ENCODE peak calls at places on chromosome 19, in seven cellular contexts. R is SK-N-SH, S is GM12892, C is H1, D is K562, W is GM12878, V is HepG2. F is an unnamed sample.

GRCh38 chr19:58569943-58570670 is 3.0 kb downstream of the MZF1 start:
- DNase-seq in R (no peak), S (no peak), C (no peak), D (no peak), W (no peak), V (no peak), F (no peak)

GRCh38 chr19:29798783-29799182 is 13.0 kb upstream of the CCNE1 start:
- DNase-seq in R (no peak), S (no peak), C (no peak), D (no peak), W (no peak), V (no peak), F (no peak)

GRCh38 chr19:11971045-11971444 is 6.2 kb downstream of the ZNF763 start:
- DNase-seq in R (no peak), S (no peak), C (no peak), D (no peak), W (no peak), V (no peak), F (no peak)

GRCh38 chr19:35202722-35203674 is 25.5 kb downstream of the FAM187B start:
- DNase-seq in R (no peak), S (no peak), C (no peak), D (no peak), W (no peak), V (no peak), F (no peak)

GRCh38 chr19:55238030-55238429 is 9.5 kb upstream of the TMEM86B start:
- DNase-seq in R (no peak), S (no peak), C (no peak), D (no peak), W (no peak), V (no peak), F (no peak)

GRCh38 chr19:38977445-38978314 is 2.1 kb upstream of the FBXO17 start:
- DNase-seq in R (no peak), S (peak; percentile 61), C (no peak), D (no peak), W (peak; percentile 80), V (no peak), F (peak; percentile 58)

GRCh38 chr19:40809358-40810086 is 10.5 kb downstream of the EGLN2 start:
- DNase-seq in R (no peak), S (no peak), C (no peak), D (no peak), W (no peak), V (no peak), F (no peak)

GRCh38 chr19:16895467-16896097 is 6.8 kb downstream of the F2RL3 start:
- DNase-seq in R (no peak), S (no peak), C (no peak), D (no peak), W (no peak), V (no peak), F (no peak)

GRCh38 chr19:33456845-33457220 is 64.8 kb downstream of the PEPD start:
- DNase-seq in R (no peak), S (no peak), C (no peak), D (no peak), W (no peak), V (no peak), F (no peak)

GRCh38 chr19:53664760-53665159 is 33.0 kb downstream of the DPRX start:
- DNase-seq in R (no peak), S (no peak), C (no peak), D (no peak), W (no peak), V (no peak), F (no peak)

GRCh38 chr19:8573316-8573715 is 3.9 kb downstream of the MYO1F start:
- DNase-seq in R (no peak), S (no peak), C (no peak), D (no peak), W (no peak), V (no peak), F (no peak)

GRCh38 chr19:15123900-15124299 is 16.7 kb downstream of the SYDE1 start:
- DNase-seq in R (peak; percentile 76), S (no peak), C (no peak), D (no peak), W (no peak), V (no peak), F (no peak)

GRCh38 chr19:16419671-16420394 is 51.9 kb downstream of the EPS15L1 start:
- DNase-seq in R (no peak), S (no peak), C (no peak), D (no peak), W (no peak), V (no peak), F (no peak)

GRCh38 chr19:58010507-58010906 is 7.9 kb upstream of the ZNF606 start:
- DNase-seq in R (no peak), S (no peak), C (no peak), D (no peak), W (no peak), V (no peak), F (no peak)

GRCh38 chr19:10061717-10062310 is 24.3 kb upstream of the SHFL start:
- DNase-seq in R (no peak), S (no peak), C (no peak), D (peak; percentile 86), W (no peak), V (no peak), F (no peak)

GRCh38 chr19:9565900-9566705 is 18.2 kb downstream of the ZNF121 start:
- DNase-seq in R (no peak), S (no peak), C (no peak), D (no peak), W (no peak), V (no peak), F (no peak)

GRCh38 chr19:33219261-33219812 is 6.3 kb downstream of the SLC7A10 start:
- DNase-seq in R (no peak), S (no peak), C (peak; percentile 78), D (no peak), W (no peak), V (no peak), F (no peak)

GRCh38 chr19:47013041-47013517 is 6.6 kb upstream of the NPAS1 start:
- DNase-seq in R (peak; percentile 92), S (peak; percentile 68), C (peak; percentile 97), D (peak; percentile 87), W (no peak), V (peak; percentile 56), F (no peak)

GRCh38 chr19:16262618-16263017 is 62.0 kb upstream of the KLF2 start:
- DNase-seq in R (peak; percentile 67), S (no peak), C (no peak), D (peak; percentile 56), W (no peak), V (peak; percentile 81), F (no peak)

GRCh38 chr19:38650911-38651584 is 3.6 kb downstream of the ACTN4 start:
- DNase-seq in R (no peak), S (no peak), C (no peak), D (no peak), W (no peak), V (no peak), F (no peak)

GRCh38 chr19:40360020-40360686 is 11.7 kb downstream of the PLD3 start:
- DNase-seq in R (no peak), S (no peak), C (no peak), D (no peak), W (no peak), V (no peak), F (no peak)

GRCh38 chr19:41785653-41786052 is 10.7 kb upstream of the CEACAM3 start:
- DNase-seq in R (peak; percentile 76), S (peak; percentile 72), C (peak; percentile 74), D (peak; percentile 85), W (peak; percentile 35), V (peak; percentile 52), F (peak; percentile 71)

GRCh38 chr19:48506138-48506733 is 5.4 kb downstream of the LMTK3 start:
- DNase-seq in R (peak; percentile 70), S (peak; percentile 42), C (no peak), D (peak; percentile 57), W (no peak), V (peak; percentile 48), F (no peak)

GRCh38 chr19:54299126-54299498 is 13.9 kb downstream of the LILRA5 start:
- DNase-seq in R (no peak), S (no peak), C (no peak), D (no peak), W (no peak), V (no peak), F (no peak)

GRCh38 chr19:21765151-21765550 is 2.2 kb downstream of the ZNF100 start:
- DNase-seq in R (no peak), S (no peak), C (no peak), D (peak; percentile 12), W (no peak), V (no peak), F (no peak)
- TF ChIP-seq TAF1 in R (no peak), S (no peak), C (no peak), D (no peak), W (no peak), V (no peak), F (no peak)

DNA sequence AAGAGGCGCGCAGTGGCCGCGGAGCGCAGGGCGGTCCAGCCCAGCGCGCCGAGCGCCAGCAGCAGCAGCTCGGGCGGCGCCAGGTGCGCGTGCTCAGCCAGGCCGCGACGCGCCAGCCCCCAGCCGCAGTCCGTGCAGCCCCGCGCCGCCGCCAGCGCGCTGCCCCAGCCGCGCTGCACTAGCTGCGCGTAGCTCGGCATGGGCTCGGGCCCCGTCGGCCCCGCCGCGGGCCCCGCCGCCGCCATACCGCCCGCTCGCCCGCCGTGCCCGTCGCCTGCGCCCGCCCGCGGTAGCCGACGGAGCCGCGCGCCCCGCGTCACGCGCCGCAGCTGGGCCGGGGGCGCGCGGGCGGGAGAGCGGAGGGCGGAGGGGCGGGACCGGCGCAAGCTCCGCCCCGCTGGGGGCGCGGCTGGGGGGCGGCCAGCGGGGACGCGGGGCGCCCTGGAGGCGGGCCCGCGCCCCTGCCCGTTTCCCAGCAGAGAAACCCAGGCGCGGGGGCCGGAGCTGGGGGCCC is at the start of gene CERS1:
- DNase-seq in R (peak; percentile 95), S (no peak), C (peak; percentile 75), D (peak; percentile 91), W (no peak), V (no peak), F (no peak)
- TF ChIP-seq TAF1 in R (no peak), S (no peak), C (no peak), D (no peak), W (no peak), V (no peak), F (no peak)

GRCh38 chr19:3509566-3509989 is 3.5 kb downstream of the FZR1 start:
- DNase-seq in R (no peak), S (no peak), C (no peak), D (no peak), W (no peak), V (no peak), F (no peak)
- TF ChIP-seq TAF1 in R (no peak), S (no peak), C (no peak), D (no peak), W (no peak), V (no peak), F (no peak)

GRCh38 chr19:36209372-36209771 is 5.1 kb downstream of the ZNF565 start:
- DNase-seq in R (no peak), S (no peak), C (no peak), D (no peak), W (no peak), V (no peak), F (no peak)

GRCh38 chr19:36212895-36213294 is 1.6 kb downstream of the ZNF565 start:
- DNase-seq in R (no peak), S (no peak), C (no peak), D (no peak), W (no peak), V (no peak), F (no peak)

GRCh38 chr19:36203293-36203692 is 11.2 kb downstream of the ZNF565 start:
- DNase-seq in R (no peak), S (no peak), C (no peak), D (no peak), W (no peak), V (no peak), F (no peak)

GRCh38 chr19:36210497-36210896 is 4.0 kb downstream of the ZNF565 start:
- DNase-seq in R (no peak), S (no peak), C (no peak), D (no peak), W (no peak), V (no peak), F (no peak)

GRCh38 chr19:36207605-36208252 is 6.7 kb downstream of the ZNF565 start:
- DNase-seq in R (peak; percentile 46), S (peak; percentile 23), C (no peak), D (no peak), W (peak; percentile 66), V (no peak), F (peak; percentile 35)
- TF ChIP-seq TAF1 in R (no peak), S (no peak), C (no peak), D (no peak), W (no peak), V (no peak), F (no peak)